ENCODE peak calls at places on chromosome X, in four cellular contexts. E is AG04449; S is stimulated activated CD4-positive, alpha-beta T cell treated with anti-CD3 and anti-CD28 coated beads, Interleukin-15, amount 100 ng/mL, for 24 hours; U is left colon. Y is an unnamed sample.

GRCh38 chrX:103656623-103657022 is 27.8 kb downstream of the TCEAL1 start:
- DNase-seq in E (peak), S (no peak), U (no peak), Y (no peak)

GRCh38 chrX:69038188-69038587 is 127.1 kb downstream of the PJA1 start:
- DNase-seq in E (no peak), S (no peak), U (no peak), Y (no peak)

GRCh38 chrX:72046447-72046846 is 85.3 kb downstream of the RTL5 start:
- DNase-seq in E (no peak), S (no peak), U (no peak), Y (no peak)

GRCh38 chrX:72712094-72712755 is 1.9 kb downstream of the PHKA1 start:
- DNase-seq in E (no peak), S (no peak), U (no peak), Y (no peak)

GRCh38 chrX:71992711-71993110 is 82.1 kb downstream of the NHSL2 start:
- DNase-seq in E (no peak), S (peak), U (no peak), Y (no peak)

GRCh38 chrX:68935362-68935761 is 106.5 kb downstream of the EFNB1 start:
- DNase-seq in E (no peak), S (no peak), U (no peak), Y (no peak)

GRCh38 chrX:133493366-133493765 is 78.1 kb upstream of the GPC4 start:
- DNase-seq in E (no peak), S (no peak), U (no peak), Y (no peak)

GRCh38 chrX:10989386-10989785 is 121.7 kb upstream of the HCCS start:
- DNase-seq in E (no peak), S (no peak), U (no peak), Y (no peak)

GRCh38 chrX:125090046-125090445 is 229.6 kb upstream of the TEX13C start:
- DNase-seq in E (no peak), S (no peak), U (no peak), Y (no peak)

GRCh38 chrX:11381464-11381863 is 88.3 kb downstream of the AMELX start:
- DNase-seq in E (peak), S (peak), U (no peak), Y (peak)

GRCh38 chrX:72243472-72243871 is 4.6 kb upstream of the ERCC6L start:
- DNase-seq in E (no peak), S (no peak), U (no peak), Y (no peak)

GRCh38 chrX:17183566-17183965 is 191.4 kb upstream of the NHS start:
- DNase-seq in E (no peak), S (no peak), U (no peak), Y (no peak)

GRCh38 chrX:41110801-41111625 is 25.8 kb downstream of the USP9X start:
- DNase-seq in E (no peak), S (no peak), U (no peak), Y (no peak)

GRCh38 chrX:78035061-78035460 is 65.6 kb upstream of the PGAM4 start:
- DNase-seq in E (no peak), S (no peak), U (no peak), Y (no peak)